ENCODE peak calls at places on chromosome 22, in five cellular contexts. N is IMR-90, S is neuronal stem cell, G is mesenchymal stem cell, I is trophoblast cell. B is an unnamed sample. For H3K27me3, the result is how much of the 10 kb centered on the place peaks cover.

GRCh38 chr22:45673482-45674175 is 2.0 kb downstream of the ATXN10 start:
- DNase-seq in N (no peak), S (no peak), G (no peak), I (no peak), B (no peak)

GRCh38 chr22:47716890-47717615 is 954.6 kb downstream of the TBC1D22A start:
- DNase-seq in N (no peak), S (no peak), G (no peak), I (no peak), B (no peak)

GRCh38 chr22:49790912-49791311 is 36.8 kb downstream of the BRD1 start:
- DNase-seq in N (no peak), S (no peak), G (no peak), I (no peak), B (no peak)

GRCh38 chr22:40853961-40854360 is 2.5 kb downstream of the ST13 start:
- DNase-seq in N (no peak), S (no peak), G (peak), I (no peak), B (no peak)

GRCh38 chr22:27918351-27919221 is 470 bp downstream of the PITPNB start:
- DNase-seq in N (peak), S (peak), G (peak), I (peak), B (peak)

GRCh38 chr22:44307509-44308169 is 5.1 kb downstream of the SHISAL1 start:
- DNase-seq in N (peak), S (no peak), G (peak), I (no peak), B (no peak)

GRCh38 chr22:44719586-44720368 is 17.8 kb downstream of the PRR5 start:
- DNase-seq in N (no peak), S (no peak), G (no peak), I (no peak), B (no peak)

GRCh38 chr22:42939941-42940653 is 74.9 kb downstream of the PACSIN2 start:
- DNase-seq in N (peak), S (no peak), G (peak), I (no peak), B (no peak)

GRCh38 chr22:49763696-49764095 is 64.0 kb downstream of the BRD1 start:
- DNase-seq in N (no peak), S (no peak), G (no peak), I (no peak), B (no peak)

GRCh38 chr22:25402501-25403283 is 161.8 kb upstream of the GRK3 start:
- DNase-seq in N (peak), S (no peak), G (peak), I (peak), B (no peak)

DNA sequence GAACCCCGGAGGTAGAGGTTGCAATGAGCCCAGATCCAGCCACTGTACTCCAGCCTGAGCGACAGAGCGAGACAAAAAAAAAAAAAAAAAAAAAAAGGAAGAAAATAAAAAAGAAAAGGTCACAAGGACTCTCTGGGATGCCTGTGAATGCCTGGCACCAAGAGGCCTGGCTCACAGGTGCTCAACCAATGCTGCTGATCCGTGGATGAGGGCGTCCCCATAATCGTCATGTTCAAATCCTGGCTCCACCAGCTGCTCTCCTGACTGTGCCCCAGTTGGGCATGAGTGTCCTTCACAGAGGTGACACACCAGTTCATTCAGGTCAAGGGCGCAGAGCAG is 645 bp upstream of the GAS2L1 start:
- DNase-seq in N (no peak), S (no peak), G (no peak), I (no peak), B (no peak)
- H3K4ac ChIP-seq in N (peak), S (no peak), G (no peak), I (peak), B (no peak)

GRCh38 chr22:48718818-48719500 is 1108.7 kb downstream of the BRD1 start:
- DNase-seq in N (no peak), S (no peak), G (no peak), I (no peak), B (no peak)

GRCh38 chr22:48719978-48720661 is 1107.6 kb downstream of the BRD1 start:
- DNase-seq in N (no peak), S (no peak), G (no peak), I (no peak), B (peak)

GRCh38 chr22:48715511-48715910 is 1112.2 kb downstream of the BRD1 start:
- DNase-seq in N (no peak), S (no peak), G (no peak), I (no peak), B (no peak)

GRCh38 chr22:48717076-48717810 is 1110.4 kb downstream of the BRD1 start:
- DNase-seq in N (no peak), S (no peak), G (no peak), I (peak), B (no peak)

DNA sequence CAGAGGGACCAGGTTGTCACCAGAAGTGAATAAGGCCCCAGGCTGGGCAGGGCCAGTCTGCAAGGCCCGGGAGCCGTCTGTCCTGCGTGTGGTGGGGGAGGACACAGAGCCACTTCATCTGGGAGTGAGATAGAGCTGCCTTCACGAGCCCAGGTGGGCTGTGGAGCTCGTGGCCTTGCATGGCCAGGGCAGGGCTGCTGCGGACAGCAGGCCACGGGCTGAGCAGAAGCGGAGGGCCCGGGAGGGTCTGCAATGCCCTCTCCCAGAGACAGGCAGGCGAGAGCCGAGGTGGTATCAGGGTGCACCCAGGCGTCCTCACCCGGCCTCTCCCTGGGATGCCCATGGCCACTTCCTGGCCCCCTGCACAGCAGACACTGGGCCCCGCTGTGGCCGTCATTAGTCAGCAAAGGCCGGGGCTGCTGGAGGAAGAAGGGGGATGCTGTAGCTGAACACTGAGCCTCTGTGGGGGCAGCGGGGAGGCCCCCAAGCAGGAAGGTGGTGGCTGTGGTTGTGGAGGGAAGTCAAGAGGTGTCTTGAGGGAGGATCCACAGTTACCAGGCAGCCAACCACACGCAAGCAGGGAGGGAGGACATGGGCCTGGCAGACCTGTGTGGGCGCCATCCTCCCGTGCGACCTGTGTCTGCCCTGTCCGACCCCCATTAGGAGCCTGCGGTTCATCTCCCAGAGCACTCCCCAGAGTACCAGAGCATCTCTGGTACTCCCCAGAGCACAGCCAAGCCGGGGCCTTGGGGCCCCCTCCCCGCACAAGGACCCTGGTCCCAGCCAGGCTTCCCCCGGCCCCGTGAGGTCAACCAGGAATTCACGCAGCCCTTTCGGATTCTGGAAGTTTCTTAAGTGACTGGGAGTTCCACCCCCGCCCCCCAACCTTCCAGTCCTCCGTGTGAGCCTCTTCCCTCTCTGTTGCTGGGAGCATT is 1109.5 kb downstream of the BRD1 start:
- DNase-seq in N (no peak), S (no peak), G (no peak), I (no peak), B (no peak)
- H3K27me3 ChIP-seq in N (under half), S (under half), G (under half), I (under half), B (under half)

GRCh38 chr22:26481112-26481693 is 2.4 kb downstream of the HPS4 start:
- DNase-seq in N (no peak), S (no peak), G (no peak), I (no peak), B (no peak)

GRCh38 chr22:26481694-26482093 is 1.9 kb downstream of the HPS4 start:
- DNase-seq in N (no peak), S (no peak), G (no peak), I (no peak), B (no peak)

GRCh38 chr22:26483439-26484359 is at the start of the genes HPS4 and SRRD:
- DNase-seq in N (peak), S (peak), G (peak), I (peak), B (peak)

GRCh38 chr22:26483043-26483438 is 542 bp downstream of the HPS4 start:
- DNase-seq in N (no peak), S (no peak), G (no peak), I (no peak), B (no peak)

DNA sequence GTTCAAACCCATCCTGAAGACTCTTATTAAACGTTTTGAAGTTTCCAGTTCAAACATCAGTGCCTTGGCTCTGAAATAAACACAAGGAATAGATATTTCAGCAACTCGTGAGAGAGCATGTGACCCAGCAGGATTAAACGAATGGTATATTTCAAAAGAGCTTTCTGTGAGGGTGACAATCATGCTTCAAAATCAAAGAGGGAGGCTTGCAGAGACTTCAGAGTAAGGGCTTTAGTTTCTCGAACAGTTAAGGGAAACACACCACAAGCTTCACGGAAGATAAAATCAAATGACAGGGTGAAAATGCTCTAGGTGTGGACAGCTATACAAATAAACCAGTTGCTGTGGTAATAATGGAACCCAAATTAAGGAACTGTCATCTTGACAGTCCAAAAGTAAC is 1.4 kb downstream of the HPS4 start:
- DNase-seq in N (no peak), S (no peak), G (no peak), I (no peak), B (no peak)
- H3K4ac ChIP-seq in N (no peak), S (no peak), G (no peak), I (no peak), B (no peak)

DNA sequence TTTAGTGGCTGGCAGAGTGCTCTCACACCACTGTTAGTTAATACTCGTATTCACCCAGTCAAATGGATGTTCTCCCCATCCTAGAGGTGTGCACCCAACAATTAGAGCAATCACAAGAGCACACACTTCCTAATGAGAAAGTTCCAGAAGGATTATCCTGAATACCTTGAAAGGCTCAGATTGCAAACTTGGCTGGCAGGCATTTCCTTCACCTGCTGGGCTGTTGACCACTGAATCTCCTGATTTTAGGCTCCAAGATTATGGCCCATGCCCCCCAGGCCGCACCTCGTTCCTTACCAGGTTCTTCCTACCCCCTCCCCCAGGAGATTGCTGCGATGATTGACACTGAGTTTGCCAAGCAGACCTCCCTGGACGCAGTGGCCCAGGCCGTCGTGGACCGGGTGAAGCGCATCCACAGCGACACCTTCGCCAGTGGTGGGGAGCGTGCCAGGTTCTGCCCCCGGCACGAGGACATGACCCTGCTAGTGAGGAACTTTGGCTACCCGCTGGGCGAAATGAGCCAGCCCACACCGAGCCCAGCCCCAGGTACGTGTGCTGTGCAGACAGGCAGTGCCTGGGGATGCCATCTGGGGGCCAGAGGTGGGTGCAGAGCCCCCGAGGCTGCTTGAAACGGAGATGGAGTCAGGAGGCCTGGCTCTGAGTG is 26.9 kb downstream of the TAB1 start:
- DNase-seq in N (no peak), S (no peak), G (no peak), I (no peak), B (peak)
- H3K27me3 ChIP-seq in N (under half), S (under half), G (under half), I (under half), B (under half)

GRCh38 chr22:30425616-30426394 is at the start of gene MTFP1:
- DNase-seq in N (peak), S (peak), G (peak), I (peak), B (peak)
- H3K4ac ChIP-seq in N (peak), S (no peak), G (peak), I (peak), B (no peak)

GRCh38 chr22:20212754-20213699 is 55.1 kb downstream of the RTN4R start:
- DNase-seq in N (no peak), S (no peak), G (no peak), I (no peak), B (no peak)

GRCh38 chr22:20211997-20212753 is 55.9 kb downstream of the RTN4R start:
- DNase-seq in N (peak), S (no peak), G (no peak), I (no peak), B (no peak)

GRCh38 chr22:20209761-20210250 is 58.3 kb downstream of the RTN4R start:
- DNase-seq in N (no peak), S (no peak), G (no peak), I (no peak), B (no peak)

GRCh38 chr22:20210473-20211059 is 57.6 kb downstream of the RTN4R start:
- DNase-seq in N (no peak), S (no peak), G (no peak), I (no peak), B (no peak)

GRCh38 chr22:20211409-20211996 is 56.6 kb downstream of the RTN4R start:
- DNase-seq in N (no peak), S (no peak), G (no peak), I (no peak), B (no peak)
- H3K27me3 ChIP-seq in N (under half), S (under half), G (under half), I (under half), B (under half)

DNA sequence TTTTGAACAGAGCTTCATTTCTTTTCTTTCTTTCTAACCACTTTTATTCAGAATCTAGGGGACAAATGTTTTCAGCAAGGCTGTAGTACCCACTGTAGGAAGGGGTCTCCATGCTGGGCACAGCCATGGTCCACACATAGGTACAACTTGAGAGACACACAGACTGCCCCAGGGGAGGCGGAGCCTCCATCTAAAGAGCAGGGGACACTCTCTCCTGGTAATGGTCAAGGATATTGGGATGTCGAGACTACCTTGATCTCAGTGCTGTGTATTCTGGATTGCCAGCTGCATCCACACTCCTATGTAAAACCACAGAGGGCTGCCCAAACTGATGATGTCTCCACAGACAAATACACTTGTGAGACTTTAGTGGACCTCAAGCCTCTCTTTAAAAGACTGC is 2.9 kb upstream of the APOL3 start:
- DNase-seq in N (no peak), S (no peak), G (no peak), I (no peak), B (no peak)
- H3K4ac ChIP-seq in N (no peak), S (no peak), G (no peak), I (no peak), B (no peak)

DNA sequence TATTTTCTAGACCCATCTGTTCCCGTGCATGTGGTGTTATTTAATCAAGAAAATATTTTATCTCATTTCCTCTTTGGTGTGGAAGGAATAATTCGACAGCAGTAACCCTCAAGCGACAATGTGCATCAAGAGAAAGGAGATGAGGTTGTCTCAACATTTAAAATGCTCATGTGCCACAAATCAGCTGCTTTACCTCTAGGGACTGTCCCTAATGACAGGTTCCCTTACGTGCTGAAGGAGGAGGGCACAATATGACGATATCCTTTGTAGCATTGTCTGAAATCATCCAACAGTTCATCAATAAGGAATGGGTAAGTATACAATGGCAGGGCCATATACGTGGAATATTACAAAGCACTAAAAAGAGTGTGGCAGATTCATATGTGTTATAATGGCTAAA is 7.0 kb upstream of the SYN3 start:
- DNase-seq in N (no peak), S (no peak), G (no peak), I (no peak), B (no peak)
- H3K27me3 ChIP-seq in N (under half), S (under half), G (under half), I (under half), B (under half)

GRCh38 chr22:17268501-17269223 is 49.4 kb upstream of the ADA2 start:
- DNase-seq in N (no peak), S (no peak), G (no peak), I (no peak), B (peak)
- H3K4ac ChIP-seq in N (no peak), S (no peak), G (no peak), I (no peak), B (no peak)